ENCODE peak calls at places on chromosomes 6 and 20, in seven cellular contexts. One of them, this sample, is unnamed.

GRCh38 chr6:55726144-55726543 is 147.2 kb upstream of the HMGCLL1 start:
- DNase-seq in IMR-90: no peak
- DNase-seq in SK-N-SH: no peak
- DNase-seq in A549: no peak
- DNase-seq in K562: no peak
- DNase-seq in GM12878: no peak
- DNase-seq in H1: no peak
- DNase-seq in this sample: no peak

GRCh38 chr6:129866256-129866655 is 5.1 kb upstream of the TMEM244 start:
- DNase-seq in IMR-90: no peak
- DNase-seq in SK-N-SH: no peak
- DNase-seq in A549: no peak
- DNase-seq in K562: no peak
- DNase-seq in GM12878: no peak
- DNase-seq in H1: no peak
- DNase-seq in this sample: no peak

GRCh38 chr20:22567944-22568871 is 16.2 kb downstream of the FOXA2 start:
- DNase-seq in IMR-90: no peak
- DNase-seq in SK-N-SH: no peak
- DNase-seq in A549: no peak
- DNase-seq in K562: no peak
- DNase-seq in GM12878: no peak
- DNase-seq in H1: no peak
- DNase-seq in this sample: no peak

GRCh38 chr6:16690244-16691142 is 70.8 kb downstream of the ATXN1 start:
- DNase-seq in IMR-90: peak
- DNase-seq in SK-N-SH: no peak
- DNase-seq in A549: no peak
- DNase-seq in K562: no peak
- DNase-seq in GM12878: no peak
- DNase-seq in H1: no peak
- DNase-seq in this sample: peak

GRCh38 chr6:157198425-157199279 is 124.7 kb downstream of the TMEM242 start:
- DNase-seq in IMR-90: peak
- DNase-seq in SK-N-SH: peak
- DNase-seq in A549: no peak
- DNase-seq in K562: no peak
- DNase-seq in GM12878: no peak
- DNase-seq in H1: no peak
- DNase-seq in this sample: no peak

GRCh38 chr6:56851541-56852248 is 103.2 kb upstream of the BEND6 start:
- DNase-seq in IMR-90: peak
- DNase-seq in SK-N-SH: peak
- DNase-seq in A549: peak
- DNase-seq in K562: peak
- DNase-seq in GM12878: peak
- DNase-seq in H1: no peak
- DNase-seq in this sample: peak

GRCh38 chr6:151239603-151240035 is at the start of gene AKAP12:
- DNase-seq in IMR-90: peak
- DNase-seq in SK-N-SH: no peak
- DNase-seq in A549: no peak
- DNase-seq in K562: no peak
- DNase-seq in GM12878: no peak
- DNase-seq in H1: peak
- DNase-seq in this sample: no peak

GRCh38 chr6:169186496-169187169 is 67.0 kb downstream of the THBS2 start:
- DNase-seq in IMR-90: no peak
- DNase-seq in SK-N-SH: no peak
- DNase-seq in A549: no peak
- DNase-seq in K562: no peak
- DNase-seq in GM12878: no peak
- DNase-seq in H1: no peak
- DNase-seq in this sample: no peak

GRCh38 chr6:89575562-89575960 is 63.0 kb downstream of the LYRM2 start:
- DNase-seq in IMR-90: no peak
- DNase-seq in SK-N-SH: no peak
- DNase-seq in A549: no peak
- DNase-seq in K562: no peak
- DNase-seq in GM12878: no peak
- DNase-seq in H1: no peak
- DNase-seq in this sample: no peak

GRCh38 chr6:134658596-134658995 is 291.3 kb downstream of the ALDH8A1 start:
- DNase-seq in IMR-90: peak
- DNase-seq in SK-N-SH: no peak
- DNase-seq in A549: no peak
- DNase-seq in K562: no peak
- DNase-seq in GM12878: no peak
- DNase-seq in H1: no peak
- DNase-seq in this sample: no peak

GRCh38 chr20:8853805-8854338 is 215.0 kb upstream of the PLCB4 start:
- DNase-seq in IMR-90: peak
- DNase-seq in SK-N-SH: peak
- DNase-seq in A549: peak
- DNase-seq in K562: peak
- DNase-seq in GM12878: peak
- DNase-seq in H1: no peak
- DNase-seq in this sample: peak

DNA sequence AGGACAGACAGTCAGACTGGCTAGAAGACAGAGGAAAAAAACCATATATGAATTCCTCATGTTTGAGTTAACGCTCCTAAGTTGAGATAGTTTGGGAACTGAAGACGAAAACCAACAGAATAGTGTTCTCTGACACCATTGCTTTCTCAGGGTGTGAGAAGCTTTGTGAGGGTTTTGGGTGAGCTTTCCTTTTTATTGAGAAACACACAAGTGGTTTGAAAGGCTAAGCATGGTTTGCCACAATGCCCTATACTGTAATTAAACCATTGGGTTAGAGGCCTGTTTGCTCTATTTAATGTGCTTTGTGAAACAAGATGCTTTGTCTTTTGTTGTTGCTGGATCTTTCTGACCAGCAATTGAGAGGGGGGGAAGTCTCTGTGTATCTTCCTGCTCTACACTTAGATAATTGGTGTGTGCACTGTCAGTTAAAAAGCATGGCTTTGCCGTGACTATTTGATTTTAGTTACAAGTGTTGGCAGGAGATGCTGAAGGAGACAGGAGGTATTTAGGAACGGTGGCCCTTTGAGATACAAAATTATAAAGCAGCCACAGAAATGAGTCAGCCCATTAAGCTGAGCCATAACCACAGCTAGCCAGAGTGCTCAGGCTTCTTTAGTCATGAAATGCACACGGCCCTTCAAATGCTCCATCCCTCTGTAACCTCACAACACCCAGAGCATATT is 273.0 kb upstream of the PREP start:
- DNase-seq in IMR-90: peak
- DNase-seq in SK-N-SH: peak
- DNase-seq in A549: peak
- DNase-seq in K562: no peak
- DNase-seq in GM12878: no peak
- DNase-seq in H1: no peak
- DNase-seq in this sample: no peak
- TF ChIP-seq RFX5 in IMR-90: no peak
- TF ChIP-seq RFX5 in SK-N-SH: no peak
- TF ChIP-seq RFX5 in A549: no peak
- TF ChIP-seq RFX5 in K562: no peak
- TF ChIP-seq RFX5 in GM12878: no peak
- TF ChIP-seq RFX5 in H1: no peak
- TF ChIP-seq RFX5 in this sample: no peak

DNA sequence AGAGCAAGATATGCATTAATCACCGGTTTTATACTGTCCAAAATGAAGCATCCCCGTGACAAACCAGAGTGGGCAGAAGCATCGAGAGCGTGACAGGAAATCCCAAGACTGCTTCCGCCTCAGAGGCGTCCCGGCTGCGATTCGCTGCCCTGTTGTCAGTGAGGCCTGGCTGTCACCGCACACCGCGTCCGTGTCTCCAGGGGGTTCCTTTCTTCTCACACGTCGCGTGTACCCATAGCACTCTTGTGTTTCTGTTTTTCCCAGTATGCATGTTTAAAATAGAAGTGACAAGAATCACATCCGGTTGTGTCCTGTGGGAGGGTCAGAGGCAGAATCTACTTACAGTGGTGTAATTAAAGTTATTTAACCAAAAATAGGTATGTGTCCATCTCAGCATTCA is 8.3 kb upstream of the ADRM1 start:
- DNase-seq in IMR-90: no peak
- DNase-seq in SK-N-SH: no peak
- DNase-seq in A549: no peak
- DNase-seq in K562: no peak
- DNase-seq in GM12878: peak
- DNase-seq in H1: no peak
- DNase-seq in this sample: no peak
- TF ChIP-seq RFX5 in IMR-90: no peak
- TF ChIP-seq RFX5 in SK-N-SH: no peak
- TF ChIP-seq RFX5 in A549: no peak
- TF ChIP-seq RFX5 in K562: no peak
- TF ChIP-seq RFX5 in GM12878: no peak
- TF ChIP-seq RFX5 in H1: no peak
- TF ChIP-seq RFX5 in this sample: no peak

GRCh38 chr20:38294334-38294592 is 9.7 kb upstream of the BPI start:
- DNase-seq in IMR-90: no peak
- DNase-seq in SK-N-SH: no peak
- DNase-seq in A549: no peak
- DNase-seq in K562: no peak
- DNase-seq in GM12878: no peak
- DNase-seq in H1: no peak
- DNase-seq in this sample: no peak
- TF ChIP-seq RFX5 in IMR-90: no peak
- TF ChIP-seq RFX5 in SK-N-SH: no peak
- TF ChIP-seq RFX5 in A549: no peak
- TF ChIP-seq RFX5 in K562: no peak
- TF ChIP-seq RFX5 in GM12878: no peak
- TF ChIP-seq RFX5 in H1: no peak
- TF ChIP-seq RFX5 in this sample: no peak

GRCh38 chr20:57656821-57657536 is 36.8 kb upstream of the ZBP1 start:
- DNase-seq in IMR-90: no peak
- DNase-seq in SK-N-SH: peak
- DNase-seq in A549: no peak
- DNase-seq in K562: no peak
- DNase-seq in GM12878: no peak
- DNase-seq in H1: no peak
- DNase-seq in this sample: no peak
- TF ChIP-seq RFX5 in IMR-90: no peak
- TF ChIP-seq RFX5 in SK-N-SH: no peak
- TF ChIP-seq RFX5 in A549: no peak
- TF ChIP-seq RFX5 in K562: no peak
- TF ChIP-seq RFX5 in GM12878: no peak
- TF ChIP-seq RFX5 in H1: no peak
- TF ChIP-seq RFX5 in this sample: no peak

DNA sequence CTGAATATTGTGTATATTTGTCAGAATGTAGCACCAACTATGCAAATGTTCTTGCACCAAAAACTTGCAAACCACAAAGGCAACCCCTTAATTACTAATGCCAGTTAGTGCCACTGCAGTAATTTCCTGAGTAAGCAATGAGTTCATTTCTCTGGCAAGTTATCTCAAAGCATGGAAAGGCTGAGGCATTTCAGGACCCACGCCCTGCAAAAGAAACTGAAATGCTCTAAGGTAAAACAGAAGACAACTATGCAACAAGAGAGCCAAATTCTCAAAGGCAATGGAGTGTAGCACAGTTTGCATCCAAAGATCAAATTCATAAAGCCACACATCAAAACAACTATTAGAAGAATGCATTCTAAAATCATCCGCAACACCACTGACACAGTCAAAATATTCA is 994.4 kb downstream of the EYS start:
- DNase-seq in IMR-90: no peak
- DNase-seq in SK-N-SH: no peak
- DNase-seq in A549: no peak
- DNase-seq in K562: no peak
- DNase-seq in GM12878: no peak
- DNase-seq in H1: no peak
- DNase-seq in this sample: no peak
- TF ChIP-seq RFX5 in IMR-90: no peak
- TF ChIP-seq RFX5 in SK-N-SH: no peak
- TF ChIP-seq RFX5 in A549: no peak
- TF ChIP-seq RFX5 in K562: no peak
- TF ChIP-seq RFX5 in GM12878: no peak
- TF ChIP-seq RFX5 in H1: no peak
- TF ChIP-seq RFX5 in this sample: no peak

GRCh38 chr6:133408543-133408942 is 167.4 kb downstream of the EYA4 start:
- DNase-seq in IMR-90: peak
- DNase-seq in SK-N-SH: no peak
- DNase-seq in A549: no peak
- DNase-seq in K562: no peak
- DNase-seq in GM12878: no peak
- DNase-seq in H1: no peak
- DNase-seq in this sample: no peak

GRCh38 chr6:133407320-133408100 is 166.4 kb downstream of the EYA4 start:
- DNase-seq in IMR-90: no peak
- DNase-seq in SK-N-SH: no peak
- DNase-seq in A549: no peak
- DNase-seq in K562: no peak
- DNase-seq in GM12878: no peak
- DNase-seq in H1: no peak
- DNase-seq in this sample: no peak

GRCh38 chr6:133410628-133411027 is 169.5 kb downstream of the EYA4 start:
- DNase-seq in IMR-90: no peak
- DNase-seq in SK-N-SH: no peak
- DNase-seq in A549: peak
- DNase-seq in K562: no peak
- DNase-seq in GM12878: no peak
- DNase-seq in H1: no peak
- DNase-seq in this sample: no peak

GRCh38 chr6:133415262-133415661 is 174.1 kb downstream of the EYA4 start:
- DNase-seq in IMR-90: no peak
- DNase-seq in SK-N-SH: no peak
- DNase-seq in A549: no peak
- DNase-seq in K562: no peak
- DNase-seq in GM12878: no peak
- DNase-seq in H1: no peak
- DNase-seq in this sample: no peak

DNA sequence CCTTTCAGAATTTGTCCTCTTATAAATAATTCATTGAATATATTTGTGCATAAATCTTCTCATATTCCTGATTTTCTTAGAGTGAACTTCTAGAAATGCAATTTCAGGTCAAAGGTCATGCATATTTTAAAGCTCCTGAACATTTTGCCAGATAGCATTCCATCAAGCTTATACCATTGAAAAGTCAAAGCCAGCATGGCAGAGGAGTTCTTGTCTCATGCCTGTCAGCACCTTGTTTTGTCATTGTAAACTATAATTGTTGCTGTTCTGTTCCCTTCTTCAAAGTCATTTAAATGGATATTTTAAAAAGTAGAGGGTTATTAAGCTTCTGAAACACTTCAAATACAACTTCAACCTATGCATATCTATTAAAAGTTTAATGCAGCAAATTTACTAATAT is 170.6 kb downstream of the EYA4 start:
- DNase-seq in IMR-90: no peak
- DNase-seq in SK-N-SH: no peak
- DNase-seq in A549: no peak
- DNase-seq in K562: no peak
- DNase-seq in GM12878: no peak
- DNase-seq in H1: no peak
- DNase-seq in this sample: no peak
- TF ChIP-seq RFX5 in IMR-90: no peak
- TF ChIP-seq RFX5 in SK-N-SH: no peak
- TF ChIP-seq RFX5 in A549: no peak
- TF ChIP-seq RFX5 in K562: no peak
- TF ChIP-seq RFX5 in GM12878: no peak
- TF ChIP-seq RFX5 in H1: no peak
- TF ChIP-seq RFX5 in this sample: no peak

GRCh38 chr6:69914015-69914485 is 47.7 kb downstream of the COL19A1 start:
- DNase-seq in IMR-90: peak
- DNase-seq in SK-N-SH: no peak
- DNase-seq in A549: no peak
- DNase-seq in K562: no peak
- DNase-seq in GM12878: no peak
- DNase-seq in H1: no peak
- DNase-seq in this sample: no peak
- TF ChIP-seq RFX5 in IMR-90: no peak
- TF ChIP-seq RFX5 in SK-N-SH: no peak
- TF ChIP-seq RFX5 in A549: no peak
- TF ChIP-seq RFX5 in K562: no peak
- TF ChIP-seq RFX5 in GM12878: no peak
- TF ChIP-seq RFX5 in H1: no peak
- TF ChIP-seq RFX5 in this sample: no peak

This sample was measured in HepG2.